ENCODE peak calls at places on chromosome 6, in six cellular contexts. R is stimulated activated CD4-positive, alpha-beta T cell treated with anti-CD3 and anti-CD28 coated beads, Interleukin-4, amount 100 ng/mL, for 4 hours; V is activated T-cell treated with anti-CD3 and anti-CD28 coated beads, Interleukin-2, amount 50 U/mL, for 24 hours; Z is GM04504; X is NCI-H1105 treated with DMSO at 0.1 percent for 48 hours; D is activated CD4-positive, CD25-positive, alpha-beta regulatory T cell. F is an unnamed sample.

GRCh38 chr6:167127785-167128531 is 5.1 kb downstream of the CCR6 start:
- DNase-seq in V (no peak), Z (no peak), R (no peak), D (no peak), X (no peak), F (no peak)

GRCh38 chr6:14964901-14965300 is 281.0 kb upstream of the JARID2 start:
- DNase-seq in V (no peak), D (no peak), X (no peak), R (no peak), Z (no peak), F (no peak)

GRCh38 chr6:21500314-21500713 is 93.2 kb upstream of the SOX4 start:
- DNase-seq in X (peak; percentile 99), V (no peak), R (no peak), D (no peak), Z (no peak), F (no peak)

GRCh38 chr6:110017946-110018345 is 39.8 kb downstream of the GPR6 start:
- DNase-seq in X (no peak), D (no peak), Z (no peak), V (no peak), R (no peak), F (no peak)

GRCh38 chr6:109351231-109352132 is 30.8 kb downstream of the CD164 start:
- DNase-seq in Z (peak; percentile 17), D (no peak), V (no peak), X (no peak), R (no peak), F (no peak)

GRCh38 chr6:53795702-53796450 is 1.1 kb downstream of the LRRC1 start:
- DNase-seq in Z (no peak), X (peak; percentile 16), D (no peak), R (no peak), V (peak; percentile 51), F (peak; percentile 28)

GRCh38 chr6:158660331-158660730 is 10.5 kb downstream of the SYTL3 start:
- DNase-seq in X (peak; percentile 97), Z (no peak), V (peak; percentile 59), R (peak; percentile 48), D (no peak), F (peak; percentile 45)

GRCh38 chr6:149560736-149561135 is 5.4 kb upstream of the GINM1 start:
- DNase-seq in Z (no peak), D (no peak), R (no peak), X (peak; percentile 11), V (no peak), F (no peak)

GRCh38 chr6:57159127-57159526 is 13.0 kb upstream of the BAG2 start:
- DNase-seq in Z (no peak), R (no peak), X (no peak), D (no peak), V (no peak), F (no peak)

GRCh38 chr6:157225575-157225995 is 97.7 kb downstream of the TMEM242 start:
- DNase-seq in X (no peak), R (no peak), V (no peak), Z (no peak), D (no peak), F (no peak)